ENCODE peak calls at places on chromosome 10, in four cellular contexts. A is H1, V is GM12891, N is GM12878. B is an unnamed sample.

GRCh38 chr10:34333513-34333912 is 481.6 kb downstream of the PARD3 start:
- DNase-seq in V (no peak), N (no peak), A (no peak), B (no peak)

GRCh38 chr10:74542077-74542476 is 284.3 kb upstream of the KAT6B start:
- DNase-seq in V (no peak), A (no peak), N (no peak), B (no peak)

GRCh38 chr10:30151581-30152389 is 92.4 kb upstream of the JCAD start:
- DNase-seq in V (no peak), A (peak; percentile 2), N (no peak), B (no peak)

GRCh38 chr10:52318822-52319464 is 4.9 kb downstream of the DKK1 start:
- DNase-seq in N (no peak), V (no peak), A (no peak), B (no peak)

GRCh38 chr10:117762819-117763172 is 220.2 kb downstream of the EMX2 start:
- DNase-seq in N (no peak), V (no peak), A (no peak), B (no peak)

GRCh38 chr10:130251766-130252165 is 115.6 kb downstream of the GLRX3 start:
- DNase-seq in V (no peak), A (no peak), N (no peak), B (no peak)

GRCh38 chr10:87925570-87925969 is 62.1 kb downstream of the PTEN start:
- DNase-seq in A (no peak), N (no peak), V (no peak), B (no peak)

GRCh38 chr10:58152698-58153263 is 114.9 kb downstream of the IPMK start:
- DNase-seq in A (peak; percentile 43), V (no peak), N (no peak), B (no peak)

GRCh38 chr10:113425596-113425995 is 127.3 kb upstream of the HABP2 start:
- DNase-seq in A (no peak), N (no peak), V (no peak), B (no peak)

GRCh38 chr10:79937256-79937635 is 11.7 kb downstream of the SFTPD start:
- DNase-seq in A (no peak), N (no peak), V (no peak), B (no peak)

GRCh38 chr10:108452483-108453060 is 1288.1 kb upstream of the SORCS1 start:
- DNase-seq in N (no peak), A (no peak), V (no peak), B (no peak)

GRCh38 chr10:108454224-108454623 is 1289.7 kb upstream of the SORCS1 start:
- DNase-seq in A (no peak), N (no peak), V (no peak), B (no peak)

GRCh38 chr10:108454793-108455192 is 1290.3 kb upstream of the SORCS1 start:
- DNase-seq in N (no peak), V (no peak), A (no peak), B (no peak)

GRCh38 chr10:108453166-108453565 is 1288.7 kb upstream of the SORCS1 start:
- DNase-seq in A (no peak), N (no peak), V (no peak), B (no peak)

DNA sequence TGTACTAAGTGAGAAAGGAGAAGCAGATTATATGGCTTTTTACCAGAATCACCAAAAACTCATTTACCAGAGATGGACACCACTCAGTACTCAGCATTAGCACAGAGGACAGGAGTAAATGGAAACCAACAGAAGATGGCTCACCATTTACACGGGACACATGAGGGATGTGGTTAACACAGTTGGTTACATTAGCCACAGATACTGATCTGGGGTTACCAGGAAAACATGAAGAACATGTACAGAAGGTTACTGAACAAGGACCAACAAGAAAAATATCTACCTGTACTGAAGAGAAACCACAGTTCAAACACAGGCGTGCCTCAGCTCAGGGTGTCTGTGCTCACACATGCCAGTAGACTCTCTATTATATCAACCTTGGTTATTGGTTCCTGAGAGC is 1285.8 kb upstream of the SORCS1 start:
- DNase-seq in A (no peak), V (no peak), N (no peak), B (no peak)
- TF ChIP-seq POLR2A in A (no peak), V (no peak), N (no peak), B (no peak)

DNA sequence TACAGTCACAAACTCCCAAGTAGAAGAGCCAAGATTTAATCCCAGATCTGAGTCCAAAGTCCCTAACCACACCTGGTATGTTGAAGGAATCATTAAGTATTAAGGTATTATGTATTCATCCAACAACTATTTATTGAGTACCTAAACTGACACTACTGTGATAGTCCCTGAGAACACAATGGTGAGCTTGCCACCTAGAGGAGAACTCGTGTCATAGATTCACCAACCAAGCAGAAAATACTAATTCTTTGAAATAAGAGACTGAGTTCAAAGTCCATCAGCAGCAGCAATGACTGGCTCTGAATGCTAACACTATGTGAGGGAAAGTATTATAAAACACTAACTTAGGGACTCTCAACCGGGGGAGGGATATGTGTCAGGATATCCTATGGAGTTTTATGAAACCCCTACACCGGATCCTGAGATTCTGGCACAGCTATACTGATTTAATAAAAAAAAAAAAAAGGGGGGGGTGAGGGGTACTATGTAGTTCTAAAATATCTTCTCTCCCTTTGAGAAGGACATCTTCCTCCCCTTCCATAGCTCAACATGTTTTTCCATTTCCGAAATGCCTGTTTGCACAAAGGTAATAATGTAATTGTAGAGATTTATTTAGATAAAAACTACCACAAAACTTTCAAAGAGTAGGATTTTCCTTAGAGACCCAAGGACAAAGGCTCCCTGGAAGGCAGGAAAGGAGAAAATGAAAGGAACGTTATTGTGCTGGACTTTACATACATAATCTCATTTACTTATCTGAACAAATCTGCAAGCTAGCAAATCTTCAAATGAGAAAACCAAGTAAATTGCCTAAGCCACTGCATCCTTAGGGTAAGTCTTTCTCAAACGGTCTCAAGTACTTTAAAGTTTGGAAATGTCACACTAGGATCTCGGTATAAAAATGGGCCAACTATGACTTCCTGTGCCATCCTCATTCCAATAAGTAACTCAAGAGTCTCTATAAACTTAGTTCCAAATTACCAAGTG is 1.5 kb downstream of the NCOA4 start:
- DNase-seq in V (peak; percentile 32), A (no peak), N (no peak), B (no peak)
- TF ChIP-seq TAF1 in V (no peak), A (no peak), N (no peak), B (no peak)

GRCh38 chr10:5510281-5511072 is 11.1 kb upstream of the CALML5 start:
- DNase-seq in N (no peak), V (no peak), A (no peak), B (no peak)
- TF ChIP-seq POLR2AphosphoS5 in N (no peak), V (no peak), A (no peak), B (no peak)

DNA sequence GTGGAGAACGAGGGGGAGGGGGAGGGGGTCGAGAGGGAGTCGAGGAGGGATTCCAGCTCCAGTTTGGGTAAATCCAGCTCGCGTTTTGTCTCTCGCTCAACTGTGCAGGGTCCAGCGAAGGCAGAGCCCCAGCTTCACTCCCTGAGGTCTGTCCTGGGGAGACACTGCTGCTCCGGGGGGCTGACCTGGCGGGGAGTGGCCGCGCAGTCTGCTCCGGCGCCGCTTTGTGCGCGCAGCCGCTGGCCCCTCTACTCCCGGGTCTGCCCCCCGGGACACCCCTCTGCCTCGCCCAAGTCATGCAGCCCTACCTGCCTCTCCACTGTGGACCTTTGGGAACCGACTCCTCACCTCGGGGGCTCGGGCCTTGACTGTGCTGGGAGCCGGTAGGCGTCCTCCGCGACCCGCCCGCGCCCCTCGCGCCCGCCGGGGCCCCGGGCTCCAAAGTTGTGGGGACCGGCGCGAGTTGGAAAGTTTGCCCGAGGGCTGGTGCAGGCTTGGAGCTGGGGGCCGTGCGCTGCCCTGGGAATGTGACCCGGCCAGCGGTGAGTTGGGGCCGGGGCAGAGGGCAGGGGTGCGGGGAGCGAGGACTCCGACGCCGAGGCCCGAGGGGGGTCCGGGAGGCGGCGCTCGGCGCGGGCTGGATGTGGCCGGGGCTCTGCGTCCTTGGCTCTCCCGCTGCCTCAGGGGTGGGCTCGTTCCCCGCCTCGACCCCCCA is at the start of gene TET1:
- DNase-seq in N (no peak), A (peak; percentile 59), V (peak; percentile 52), B (peak; percentile 41)
- TF ChIP-seq POLR2A in N (no peak), A (peak; percentile 81), V (no peak), B (no peak)

DNA sequence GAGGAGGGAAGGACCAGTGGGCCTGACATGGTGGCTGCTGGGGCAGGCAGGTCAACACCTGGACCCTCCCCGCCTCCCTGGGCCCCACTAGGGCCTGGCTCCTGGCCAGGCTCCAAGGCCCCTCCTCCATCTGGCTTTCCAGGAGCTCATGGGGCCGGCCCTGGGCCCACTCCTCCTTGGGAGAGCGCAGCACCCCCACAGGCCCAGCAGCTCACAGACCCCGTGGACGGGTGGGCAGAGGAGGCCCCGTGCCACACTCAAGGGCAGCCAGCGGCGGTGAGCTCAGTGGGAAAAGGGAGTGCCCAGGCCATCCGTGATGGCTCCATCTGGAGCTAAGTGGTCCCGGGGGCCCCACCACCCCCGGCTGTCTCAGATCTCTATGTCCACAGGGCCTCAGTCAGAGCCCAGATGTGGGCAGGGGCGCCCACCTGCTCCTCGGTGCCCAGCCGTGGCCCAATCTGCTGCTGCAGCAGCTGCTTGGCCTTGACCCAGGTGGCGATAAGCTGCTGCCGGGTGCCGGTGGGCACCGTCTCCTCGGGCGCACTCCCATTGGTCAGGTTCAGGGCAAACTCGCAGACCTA is 32.8 kb downstream of the CFAP46 start:
- DNase-seq in V (no peak), A (no peak), N (no peak), B (no peak)
- TF ChIP-seq TAF1 in V (no peak), A (no peak), N (no peak), B (no peak)

DNA sequence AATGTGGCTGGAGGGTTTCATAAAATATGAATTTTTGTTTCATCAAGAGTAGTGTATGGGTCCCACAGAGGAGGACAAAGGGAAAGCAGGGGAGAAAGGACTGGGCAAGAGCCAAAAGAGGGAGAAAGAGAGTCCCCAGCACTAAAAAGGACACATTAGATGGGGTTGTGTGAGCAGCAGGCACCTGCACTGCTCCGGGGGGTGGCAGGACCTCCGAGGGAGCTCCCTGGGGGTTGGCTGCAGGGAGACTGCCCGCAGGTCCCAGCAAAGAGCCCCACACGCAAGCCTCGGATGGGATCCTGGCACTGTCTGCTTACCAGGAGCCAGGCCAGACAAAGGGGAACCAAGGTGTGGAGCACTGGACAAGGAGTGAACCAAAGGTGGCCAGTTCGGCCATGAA is 65.5 kb upstream of the TMEM72 start:
- DNase-seq in N (no peak), A (no peak), V (no peak), B (no peak)
- TF ChIP-seq POLR2AphosphoS5 in N (no peak), A (no peak), V (no peak), B (no peak)

GRCh38 chr10:27998178-27998953 is 513 bp downstream of the ODAD2 start:
- DNase-seq in V (peak; percentile 4), A (no peak), N (no peak), B (no peak)
- TF ChIP-seq POLR2A in V (no peak), A (peak; percentile 76), N (no peak), B (no peak)

GRCh38 chr10:44363716-44364115 is 21.2 kb downstream of the CXCL12 start:
- DNase-seq in A (no peak), V (no peak), N (no peak), B (no peak)
- TF ChIP-seq TAF1 in A (no peak), V (no peak), N (no peak), B (no peak)

DNA sequence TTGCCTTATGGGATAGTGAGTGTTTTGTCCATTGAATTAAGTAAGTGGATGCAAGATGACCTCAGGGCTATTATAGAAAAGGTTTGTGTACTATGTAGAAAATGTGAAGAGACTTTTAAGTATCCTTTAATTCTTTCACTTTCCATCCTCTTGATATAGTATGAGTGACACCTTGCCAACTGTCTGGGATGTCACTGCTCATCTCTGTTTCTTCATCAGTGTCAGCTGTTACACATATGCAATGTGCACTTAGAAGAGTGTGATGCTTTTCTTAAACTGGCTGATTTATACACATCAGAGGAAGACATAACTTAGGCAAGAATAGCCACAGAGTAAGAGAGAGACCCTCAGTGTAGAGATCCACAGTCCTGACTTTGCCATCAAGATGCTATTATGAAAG is 8.7 kb upstream of the ACTA2 start:
- DNase-seq in A (no peak), V (no peak), N (no peak), B (no peak)
- TF ChIP-seq POLR2AphosphoS5 in A (no peak), V (no peak), N (no peak), B (no peak)

B was measured in GM12892.